ENCODE peak calls at places on chromosome 17, in five cellular contexts. One of them, this sample, is unnamed.

GRCh38 chr17:7858487-7858832 is 657 bp downstream of the CYB5D1 start:
- DNase-seq in mucosa of descending colon: peak; percentile 71
- DNase-seq in activated T-helper 9 cell treated with anti-CD3 and anti-CD28 coated beads, Interleukin-2, amount 50 U/mL, for 16 hours: no peak
- DNase-seq in activated effector memory CD4-positive, alpha-beta T cell treated with Interleukin-2 at 50 U/mL for 16 hours: no peak
- DNase-seq in T-helper 2 cell: peak; percentile 32
- DNase-seq in this sample: no peak

GRCh38 chr17:39376434-39376833 is 25.0 kb downstream of the FBXL20 start:
- DNase-seq in mucosa of descending colon: no peak
- DNase-seq in activated T-helper 9 cell treated with anti-CD3 and anti-CD28 coated beads, Interleukin-2, amount 50 U/mL, for 16 hours: no peak
- DNase-seq in activated effector memory CD4-positive, alpha-beta T cell treated with Interleukin-2 at 50 U/mL for 16 hours: no peak
- DNase-seq in T-helper 2 cell: no peak
- DNase-seq in this sample: no peak

GRCh38 chr17:77329741-77330531 is 189.2 kb downstream of the SEC14L1 start:
- DNase-seq in mucosa of descending colon: peak; percentile 32
- DNase-seq in activated T-helper 9 cell treated with anti-CD3 and anti-CD28 coated beads, Interleukin-2, amount 50 U/mL, for 16 hours: no peak
- DNase-seq in activated effector memory CD4-positive, alpha-beta T cell treated with Interleukin-2 at 50 U/mL for 16 hours: no peak
- DNase-seq in T-helper 2 cell: no peak
- DNase-seq in this sample: no peak

GRCh38 chr17:30210366-30210765 is 25.1 kb downstream of the SLC6A4 start:
- DNase-seq in mucosa of descending colon: no peak
- DNase-seq in activated T-helper 9 cell treated with anti-CD3 and anti-CD28 coated beads, Interleukin-2, amount 50 U/mL, for 16 hours: no peak
- DNase-seq in activated effector memory CD4-positive, alpha-beta T cell treated with Interleukin-2 at 50 U/mL for 16 hours: no peak
- DNase-seq in T-helper 2 cell: no peak
- DNase-seq in this sample: no peak

GRCh38 chr17:8053600-8053999 is 14.7 kb downstream of the ALOX15B start:
- DNase-seq in mucosa of descending colon: no peak
- DNase-seq in activated T-helper 9 cell treated with anti-CD3 and anti-CD28 coated beads, Interleukin-2, amount 50 U/mL, for 16 hours: no peak
- DNase-seq in activated effector memory CD4-positive, alpha-beta T cell treated with Interleukin-2 at 50 U/mL for 16 hours: no peak
- DNase-seq in T-helper 2 cell: no peak
- DNase-seq in this sample: no peak

GRCh38 chr17:33192961-33193911 is 99.9 kb downstream of the ASIC2 start:
- DNase-seq in mucosa of descending colon: no peak
- DNase-seq in activated T-helper 9 cell treated with anti-CD3 and anti-CD28 coated beads, Interleukin-2, amount 50 U/mL, for 16 hours: no peak
- DNase-seq in activated effector memory CD4-positive, alpha-beta T cell treated with Interleukin-2 at 50 U/mL for 16 hours: no peak
- DNase-seq in T-helper 2 cell: no peak
- DNase-seq in this sample: no peak

GRCh38 chr17:66347661-66348604 is 45.5 kb downstream of the PRKCA start:
- DNase-seq in mucosa of descending colon: peak; percentile 55
- DNase-seq in activated T-helper 9 cell treated with anti-CD3 and anti-CD28 coated beads, Interleukin-2, amount 50 U/mL, for 16 hours: no peak
- DNase-seq in activated effector memory CD4-positive, alpha-beta T cell treated with Interleukin-2 at 50 U/mL for 16 hours: no peak
- DNase-seq in T-helper 2 cell: peak; percentile 73
- DNase-seq in this sample: no peak

GRCh38 chr17:58224315-58224714 is 5.3 kb upstream of the MKS1 start:
- DNase-seq in mucosa of descending colon: no peak
- DNase-seq in activated T-helper 9 cell treated with anti-CD3 and anti-CD28 coated beads, Interleukin-2, amount 50 U/mL, for 16 hours: no peak
- DNase-seq in activated effector memory CD4-positive, alpha-beta T cell treated with Interleukin-2 at 50 U/mL for 16 hours: no peak
- DNase-seq in T-helper 2 cell: no peak
- DNase-seq in this sample: no peak

GRCh38 chr17:7835818-7836595 is 2.0 kb downstream of the KDM6B start:
- DNase-seq in mucosa of descending colon: peak; percentile 89
- DNase-seq in activated T-helper 9 cell treated with anti-CD3 and anti-CD28 coated beads, Interleukin-2, amount 50 U/mL, for 16 hours: no peak
- DNase-seq in activated effector memory CD4-positive, alpha-beta T cell treated with Interleukin-2 at 50 U/mL for 16 hours: no peak
- DNase-seq in T-helper 2 cell: no peak
- DNase-seq in this sample: no peak

GRCh38 chr17:65662166-65662565 is 100.7 kb upstream of the AXIN2 start:
- DNase-seq in mucosa of descending colon: no peak
- DNase-seq in activated T-helper 9 cell treated with anti-CD3 and anti-CD28 coated beads, Interleukin-2, amount 50 U/mL, for 16 hours: no peak
- DNase-seq in activated effector memory CD4-positive, alpha-beta T cell treated with Interleukin-2 at 50 U/mL for 16 hours: no peak
- DNase-seq in T-helper 2 cell: no peak
- DNase-seq in this sample: no peak

GRCh38 chr17:81381632-81382577 is 13.4 kb upstream of the BAHCC1 start:
- DNase-seq in mucosa of descending colon: no peak
- DNase-seq in activated T-helper 9 cell treated with anti-CD3 and anti-CD28 coated beads, Interleukin-2, amount 50 U/mL, for 16 hours: no peak
- DNase-seq in activated effector memory CD4-positive, alpha-beta T cell treated with Interleukin-2 at 50 U/mL for 16 hours: no peak
- DNase-seq in T-helper 2 cell: no peak
- DNase-seq in this sample: peak; percentile 62

GRCh38 chr17:35568561-35568960 is 7.9 kb upstream of the SLFN14 start:
- DNase-seq in mucosa of descending colon: no peak
- DNase-seq in activated T-helper 9 cell treated with anti-CD3 and anti-CD28 coated beads, Interleukin-2, amount 50 U/mL, for 16 hours: peak; percentile 29
- DNase-seq in activated effector memory CD4-positive, alpha-beta T cell treated with Interleukin-2 at 50 U/mL for 16 hours: no peak
- DNase-seq in T-helper 2 cell: peak; percentile 56
- DNase-seq in this sample: no peak

GRCh38 chr17:20263595-20263994 is 203.7 kb downstream of the LGALS9B start:
- DNase-seq in mucosa of descending colon: no peak
- DNase-seq in activated T-helper 9 cell treated with anti-CD3 and anti-CD28 coated beads, Interleukin-2, amount 50 U/mL, for 16 hours: no peak
- DNase-seq in activated effector memory CD4-positive, alpha-beta T cell treated with Interleukin-2 at 50 U/mL for 16 hours: no peak
- DNase-seq in T-helper 2 cell: no peak
- DNase-seq in this sample: no peak

GRCh38 chr17:78933959-78934568 is 8.9 kb upstream of the TIMP2 start:
- DNase-seq in mucosa of descending colon: peak; percentile 86
- DNase-seq in activated T-helper 9 cell treated with anti-CD3 and anti-CD28 coated beads, Interleukin-2, amount 50 U/mL, for 16 hours: no peak
- DNase-seq in activated effector memory CD4-positive, alpha-beta T cell treated with Interleukin-2 at 50 U/mL for 16 hours: no peak
- DNase-seq in T-helper 2 cell: peak; percentile 22
- DNase-seq in this sample: no peak

GRCh38 chr17:78357687-78358537 is 2.0 kb downstream of the SOCS3 start:
- DNase-seq in mucosa of descending colon: no peak
- DNase-seq in activated T-helper 9 cell treated with anti-CD3 and anti-CD28 coated beads, Interleukin-2, amount 50 U/mL, for 16 hours: no peak
- DNase-seq in activated effector memory CD4-positive, alpha-beta T cell treated with Interleukin-2 at 50 U/mL for 16 hours: no peak
- DNase-seq in T-helper 2 cell: no peak
- DNase-seq in this sample: no peak

GRCh38 chr17:50692448-50693040 is 15.2 kb downstream of the ANKRD40 start:
- DNase-seq in mucosa of descending colon: no peak
- DNase-seq in activated T-helper 9 cell treated with anti-CD3 and anti-CD28 coated beads, Interleukin-2, amount 50 U/mL, for 16 hours: no peak
- DNase-seq in activated effector memory CD4-positive, alpha-beta T cell treated with Interleukin-2 at 50 U/mL for 16 hours: no peak
- DNase-seq in T-helper 2 cell: no peak
- DNase-seq in this sample: no peak

GRCh38 chr17:80499961-80500665 is 23.7 kb upstream of the NPTX1 start:
- DNase-seq in mucosa of descending colon: no peak
- DNase-seq in activated T-helper 9 cell treated with anti-CD3 and anti-CD28 coated beads, Interleukin-2, amount 50 U/mL, for 16 hours: no peak
- DNase-seq in activated effector memory CD4-positive, alpha-beta T cell treated with Interleukin-2 at 50 U/mL for 16 hours: no peak
- DNase-seq in T-helper 2 cell: no peak
- DNase-seq in this sample: no peak

GRCh38 chr17:78774956-78775571 is 7.0 kb downstream of the CYTH1 start:
- DNase-seq in mucosa of descending colon: no peak
- DNase-seq in activated T-helper 9 cell treated with anti-CD3 and anti-CD28 coated beads, Interleukin-2, amount 50 U/mL, for 16 hours: peak; percentile 54
- DNase-seq in activated effector memory CD4-positive, alpha-beta T cell treated with Interleukin-2 at 50 U/mL for 16 hours: peak; percentile 51
- DNase-seq in T-helper 2 cell: peak; percentile 89
- DNase-seq in this sample: peak; percentile 47

GRCh38 chr17:6347776-6348175 is 87.1 kb downstream of the AIPL1 start:
- DNase-seq in mucosa of descending colon: no peak
- DNase-seq in activated T-helper 9 cell treated with anti-CD3 and anti-CD28 coated beads, Interleukin-2, amount 50 U/mL, for 16 hours: no peak
- DNase-seq in activated effector memory CD4-positive, alpha-beta T cell treated with Interleukin-2 at 50 U/mL for 16 hours: no peak
- DNase-seq in T-helper 2 cell: no peak
- DNase-seq in this sample: no peak

GRCh38 chr17:65438708-65439294 is 122.6 kb downstream of the AXIN2 start:
- DNase-seq in mucosa of descending colon: no peak
- DNase-seq in activated T-helper 9 cell treated with anti-CD3 and anti-CD28 coated beads, Interleukin-2, amount 50 U/mL, for 16 hours: no peak
- DNase-seq in activated effector memory CD4-positive, alpha-beta T cell treated with Interleukin-2 at 50 U/mL for 16 hours: no peak
- DNase-seq in T-helper 2 cell: no peak
- DNase-seq in this sample: no peak

GRCh38 chr17:63998050-63998720 is at the start of gene PRR29:
- DNase-seq in mucosa of descending colon: peak; percentile 75
- DNase-seq in activated T-helper 9 cell treated with anti-CD3 and anti-CD28 coated beads, Interleukin-2, amount 50 U/mL, for 16 hours: peak; percentile 63
- DNase-seq in activated effector memory CD4-positive, alpha-beta T cell treated with Interleukin-2 at 50 U/mL for 16 hours: peak; percentile 68
- DNase-seq in T-helper 2 cell: peak; percentile 81
- DNase-seq in this sample: no peak

GRCh38 chr17:63480826-63481487 is 4.1 kb downstream of the ACE start:
- DNase-seq in mucosa of descending colon: no peak
- DNase-seq in activated T-helper 9 cell treated with anti-CD3 and anti-CD28 coated beads, Interleukin-2, amount 50 U/mL, for 16 hours: no peak
- DNase-seq in activated effector memory CD4-positive, alpha-beta T cell treated with Interleukin-2 at 50 U/mL for 16 hours: no peak
- DNase-seq in T-helper 2 cell: no peak
- DNase-seq in this sample: no peak

GRCh38 chr17:11996722-11997146 is 541 bp downstream of the ZNF18 start:
- DNase-seq in mucosa of descending colon: no peak
- DNase-seq in activated T-helper 9 cell treated with anti-CD3 and anti-CD28 coated beads, Interleukin-2, amount 50 U/mL, for 16 hours: no peak
- DNase-seq in activated effector memory CD4-positive, alpha-beta T cell treated with Interleukin-2 at 50 U/mL for 16 hours: no peak
- DNase-seq in T-helper 2 cell: peak; percentile 74
- DNase-seq in this sample: peak; percentile 32

GRCh38 chr17:77915594-77916021 is 42.9 kb upstream of the TNRC6C start:
- DNase-seq in mucosa of descending colon: no peak
- DNase-seq in activated T-helper 9 cell treated with anti-CD3 and anti-CD28 coated beads, Interleukin-2, amount 50 U/mL, for 16 hours: no peak
- DNase-seq in activated effector memory CD4-positive, alpha-beta T cell treated with Interleukin-2 at 50 U/mL for 16 hours: no peak
- DNase-seq in T-helper 2 cell: no peak
- DNase-seq in this sample: no peak

GRCh38 chr17:75109407-75110236 is at the start of gene ARMC7:
- DNase-seq in mucosa of descending colon: peak; percentile 98
- DNase-seq in activated T-helper 9 cell treated with anti-CD3 and anti-CD28 coated beads, Interleukin-2, amount 50 U/mL, for 16 hours: peak; percentile 87
- DNase-seq in activated effector memory CD4-positive, alpha-beta T cell treated with Interleukin-2 at 50 U/mL for 16 hours: peak; percentile 87
- DNase-seq in T-helper 2 cell: peak; percentile 87
- DNase-seq in this sample: peak; percentile 81

GRCh38 chr17:44106801-44107200 is 16.6 kb downstream of the HDAC5 start:
- DNase-seq in mucosa of descending colon: no peak
- DNase-seq in activated T-helper 9 cell treated with anti-CD3 and anti-CD28 coated beads, Interleukin-2, amount 50 U/mL, for 16 hours: no peak
- DNase-seq in activated effector memory CD4-positive, alpha-beta T cell treated with Interleukin-2 at 50 U/mL for 16 hours: no peak
- DNase-seq in T-helper 2 cell: no peak
- DNase-seq in this sample: no peak

GRCh38 chr17:79356839-79357447 is 253.9 kb downstream of the RBFOX3 start:
- DNase-seq in mucosa of descending colon: no peak
- DNase-seq in activated T-helper 9 cell treated with anti-CD3 and anti-CD28 coated beads, Interleukin-2, amount 50 U/mL, for 16 hours: no peak
- DNase-seq in activated effector memory CD4-positive, alpha-beta T cell treated with Interleukin-2 at 50 U/mL for 16 hours: no peak
- DNase-seq in T-helper 2 cell: no peak
- DNase-seq in this sample: no peak

GRCh38 chr17:81641825-81642489 is 5.0 kb downstream of the TSPAN10 start:
- DNase-seq in mucosa of descending colon: no peak
- DNase-seq in activated T-helper 9 cell treated with anti-CD3 and anti-CD28 coated beads, Interleukin-2, amount 50 U/mL, for 16 hours: no peak
- DNase-seq in activated effector memory CD4-positive, alpha-beta T cell treated with Interleukin-2 at 50 U/mL for 16 hours: no peak
- DNase-seq in T-helper 2 cell: no peak
- DNase-seq in this sample: no peak

GRCh38 chr17:68456529-68457167 is 648 bp downstream of the WIPI1 start:
- DNase-seq in mucosa of descending colon: peak; percentile 84
- DNase-seq in activated T-helper 9 cell treated with anti-CD3 and anti-CD28 coated beads, Interleukin-2, amount 50 U/mL, for 16 hours: no peak
- DNase-seq in activated effector memory CD4-positive, alpha-beta T cell treated with Interleukin-2 at 50 U/mL for 16 hours: no peak
- DNase-seq in T-helper 2 cell: no peak
- DNase-seq in this sample: peak; percentile 34